ENCODE peak calls at places on chromosome 1, in eight cellular contexts. One of them, this sample, is unnamed.

GRCh38 chr1:198367296-198367695 is 173.2 kb downstream of the ATP6V1G3 start:
- DNase-seq in T-helper 1 cell: no peak
- DNase-seq in activated T-helper 1 cell treated with anti-CD3 and anti-CD28 coated beads, Interleukin-2, amount 50 U/mL, for 16 hours: no peak
- DNase-seq in small intestine: no peak
- DNase-seq in Kasumi-1: no peak
- DNase-seq in GM23338: no peak
- DNase-seq in activated CD4-positive, CD25-positive, alpha-beta regulatory T cell: no peak
- DNase-seq in T follicular helper cell: no peak
- DNase-seq in this sample: no peak

GRCh38 chr1:41404308-41404755 is 43.1 kb downstream of the FOXO6 start:
- DNase-seq in T-helper 1 cell: peak
- DNase-seq in activated T-helper 1 cell treated with anti-CD3 and anti-CD28 coated beads, Interleukin-2, amount 50 U/mL, for 16 hours: no peak
- DNase-seq in small intestine: no peak
- DNase-seq in Kasumi-1: peak
- DNase-seq in GM23338: peak
- DNase-seq in activated CD4-positive, CD25-positive, alpha-beta regulatory T cell: no peak
- DNase-seq in T follicular helper cell: no peak
- DNase-seq in this sample: no peak

GRCh38 chr1:180057883-180058396 is 96.7 kb upstream of the QSOX1 start:
- DNase-seq in T-helper 1 cell: no peak
- DNase-seq in activated T-helper 1 cell treated with anti-CD3 and anti-CD28 coated beads, Interleukin-2, amount 50 U/mL, for 16 hours: no peak
- DNase-seq in small intestine: peak
- DNase-seq in Kasumi-1: peak
- DNase-seq in GM23338: no peak
- DNase-seq in activated CD4-positive, CD25-positive, alpha-beta regulatory T cell: no peak
- DNase-seq in T follicular helper cell: no peak
- DNase-seq in this sample: no peak

GRCh38 chr1:247290576-247290975 is 34.7 kb downstream of the VN1R5 start:
- DNase-seq in T-helper 1 cell: no peak
- DNase-seq in activated T-helper 1 cell treated with anti-CD3 and anti-CD28 coated beads, Interleukin-2, amount 50 U/mL, for 16 hours: no peak
- DNase-seq in small intestine: no peak
- DNase-seq in Kasumi-1: no peak
- DNase-seq in GM23338: no peak
- DNase-seq in activated CD4-positive, CD25-positive, alpha-beta regulatory T cell: no peak
- DNase-seq in T follicular helper cell: no peak
- DNase-seq in this sample: no peak

GRCh38 chr1:40766560-40766959 is 17.0 kb upstream of the KCNQ4 start:
- DNase-seq in T-helper 1 cell: no peak
- DNase-seq in activated T-helper 1 cell treated with anti-CD3 and anti-CD28 coated beads, Interleukin-2, amount 50 U/mL, for 16 hours: no peak
- DNase-seq in small intestine: no peak
- DNase-seq in Kasumi-1: no peak
- DNase-seq in GM23338: no peak
- DNase-seq in activated CD4-positive, CD25-positive, alpha-beta regulatory T cell: no peak
- DNase-seq in T follicular helper cell: no peak
- DNase-seq in this sample: no peak

GRCh38 chr1:2437617-2438016 is 25.3 kb upstream of the PEX10 start:
- DNase-seq in T-helper 1 cell: no peak
- DNase-seq in activated T-helper 1 cell treated with anti-CD3 and anti-CD28 coated beads, Interleukin-2, amount 50 U/mL, for 16 hours: no peak
- DNase-seq in small intestine: no peak
- DNase-seq in Kasumi-1: no peak
- DNase-seq in GM23338: no peak
- DNase-seq in activated CD4-positive, CD25-positive, alpha-beta regulatory T cell: no peak
- DNase-seq in T follicular helper cell: no peak
- DNase-seq in this sample: no peak

GRCh38 chr1:63640633-63641567 is 47.7 kb downstream of the PGM1 start:
- DNase-seq in T-helper 1 cell: no peak
- DNase-seq in activated T-helper 1 cell treated with anti-CD3 and anti-CD28 coated beads, Interleukin-2, amount 50 U/mL, for 16 hours: no peak
- DNase-seq in small intestine: peak
- DNase-seq in Kasumi-1: no peak
- DNase-seq in GM23338: no peak
- DNase-seq in activated CD4-positive, CD25-positive, alpha-beta regulatory T cell: no peak
- DNase-seq in T follicular helper cell: no peak
- DNase-seq in this sample: no peak

GRCh38 chr1:21232044-21232443 is 55.3 kb upstream of the EIF4G3 start:
- DNase-seq in T-helper 1 cell: peak
- DNase-seq in activated T-helper 1 cell treated with anti-CD3 and anti-CD28 coated beads, Interleukin-2, amount 50 U/mL, for 16 hours: no peak
- DNase-seq in small intestine: peak
- DNase-seq in Kasumi-1: peak
- DNase-seq in GM23338: peak
- DNase-seq in activated CD4-positive, CD25-positive, alpha-beta regulatory T cell: no peak
- DNase-seq in T follicular helper cell: no peak
- DNase-seq in this sample: no peak

GRCh38 chr1:155553349-155553748 is 9.3 kb downstream of the ASH1L start:
- DNase-seq in T-helper 1 cell: no peak
- DNase-seq in activated T-helper 1 cell treated with anti-CD3 and anti-CD28 coated beads, Interleukin-2, amount 50 U/mL, for 16 hours: no peak
- DNase-seq in small intestine: no peak
- DNase-seq in Kasumi-1: no peak
- DNase-seq in GM23338: no peak
- DNase-seq in activated CD4-positive, CD25-positive, alpha-beta regulatory T cell: no peak
- DNase-seq in T follicular helper cell: no peak
- DNase-seq in this sample: no peak

GRCh38 chr1:88885933-88886332 is 5.4 kb downstream of the GTF2B start:
- DNase-seq in T-helper 1 cell: no peak
- DNase-seq in activated T-helper 1 cell treated with anti-CD3 and anti-CD28 coated beads, Interleukin-2, amount 50 U/mL, for 16 hours: no peak
- DNase-seq in small intestine: no peak
- DNase-seq in Kasumi-1: no peak
- DNase-seq in GM23338: no peak
- DNase-seq in activated CD4-positive, CD25-positive, alpha-beta regulatory T cell: no peak
- DNase-seq in T follicular helper cell: no peak
- DNase-seq in this sample: no peak

GRCh38 chr1:154714638-154715037 is 106.7 kb upstream of the ADAR start:
- DNase-seq in T-helper 1 cell: peak
- DNase-seq in activated T-helper 1 cell treated with anti-CD3 and anti-CD28 coated beads, Interleukin-2, amount 50 U/mL, for 16 hours: no peak
- DNase-seq in small intestine: peak
- DNase-seq in Kasumi-1: no peak
- DNase-seq in GM23338: peak
- DNase-seq in activated CD4-positive, CD25-positive, alpha-beta regulatory T cell: no peak
- DNase-seq in T follicular helper cell: no peak
- DNase-seq in this sample: no peak

GRCh38 chr1:241677171-241677570 is 25.1 kb downstream of the WDR64 start:
- DNase-seq in T-helper 1 cell: peak
- DNase-seq in activated T-helper 1 cell treated with anti-CD3 and anti-CD28 coated beads, Interleukin-2, amount 50 U/mL, for 16 hours: no peak
- DNase-seq in small intestine: peak
- DNase-seq in Kasumi-1: no peak
- DNase-seq in GM23338: no peak
- DNase-seq in activated CD4-positive, CD25-positive, alpha-beta regulatory T cell: no peak
- DNase-seq in T follicular helper cell: peak
- DNase-seq in this sample: no peak

GRCh38 chr1:3174487-3175247 is 105.7 kb downstream of the PRDM16 start:
- DNase-seq in T-helper 1 cell: no peak
- DNase-seq in activated T-helper 1 cell treated with anti-CD3 and anti-CD28 coated beads, Interleukin-2, amount 50 U/mL, for 16 hours: no peak
- DNase-seq in small intestine: peak
- DNase-seq in Kasumi-1: no peak
- DNase-seq in GM23338: no peak
- DNase-seq in activated CD4-positive, CD25-positive, alpha-beta regulatory T cell: no peak
- DNase-seq in T follicular helper cell: no peak
- DNase-seq in this sample: no peak

GRCh38 chr1:209648931-209649776 is 3.1 kb downstream of the LAMB3 start:
- DNase-seq in T-helper 1 cell: no peak
- DNase-seq in activated T-helper 1 cell treated with anti-CD3 and anti-CD28 coated beads, Interleukin-2, amount 50 U/mL, for 16 hours: no peak
- DNase-seq in small intestine: peak
- DNase-seq in Kasumi-1: peak
- DNase-seq in GM23338: no peak
- DNase-seq in activated CD4-positive, CD25-positive, alpha-beta regulatory T cell: no peak
- DNase-seq in T follicular helper cell: no peak
- DNase-seq in this sample: no peak

GRCh38 chr1:42943166-42943565 is 15.5 kb downstream of the SLC2A1 start:
- DNase-seq in T-helper 1 cell: peak
- DNase-seq in activated T-helper 1 cell treated with anti-CD3 and anti-CD28 coated beads, Interleukin-2, amount 50 U/mL, for 16 hours: no peak
- DNase-seq in small intestine: peak
- DNase-seq in Kasumi-1: no peak
- DNase-seq in GM23338: no peak
- DNase-seq in activated CD4-positive, CD25-positive, alpha-beta regulatory T cell: no peak
- DNase-seq in T follicular helper cell: no peak
- DNase-seq in this sample: peak

GRCh38 chr1:101592861-101593260 is 356.0 kb downstream of the S1PR1 start:
- DNase-seq in T-helper 1 cell: no peak
- DNase-seq in activated T-helper 1 cell treated with anti-CD3 and anti-CD28 coated beads, Interleukin-2, amount 50 U/mL, for 16 hours: no peak
- DNase-seq in small intestine: no peak
- DNase-seq in Kasumi-1: no peak
- DNase-seq in GM23338: no peak
- DNase-seq in activated CD4-positive, CD25-positive, alpha-beta regulatory T cell: no peak
- DNase-seq in T follicular helper cell: no peak
- DNase-seq in this sample: no peak

GRCh38 chr1:162551969-162552683 is 9.4 kb upstream of the UAP1 start:
- DNase-seq in T-helper 1 cell: no peak
- DNase-seq in activated T-helper 1 cell treated with anti-CD3 and anti-CD28 coated beads, Interleukin-2, amount 50 U/mL, for 16 hours: no peak
- DNase-seq in small intestine: no peak
- DNase-seq in Kasumi-1: no peak
- DNase-seq in GM23338: no peak
- DNase-seq in activated CD4-positive, CD25-positive, alpha-beta regulatory T cell: no peak
- DNase-seq in T follicular helper cell: no peak
- DNase-seq in this sample: no peak

GRCh38 chr1:43912607-43913006 is 21.0 kb upstream of the ARTN start:
- DNase-seq in T-helper 1 cell: no peak
- DNase-seq in activated T-helper 1 cell treated with anti-CD3 and anti-CD28 coated beads, Interleukin-2, amount 50 U/mL, for 16 hours: no peak
- DNase-seq in small intestine: no peak
- DNase-seq in Kasumi-1: no peak
- DNase-seq in GM23338: peak
- DNase-seq in activated CD4-positive, CD25-positive, alpha-beta regulatory T cell: no peak
- DNase-seq in T follicular helper cell: no peak
- DNase-seq in this sample: no peak